ENCODE peak calls at places on chromosomes 4 and X, in nine cellular contexts. P is neural progenitor cell, F is OCI-LY7, T is HCT116, A is PC-3, R is MM.1S, I is GM23338, V is GM23248, U is SK-N-SH. Q is an unnamed sample.

GRCh38 chrX:119790977-119791436 is 423 bp downstream of the RPL39 start:
- DNase-seq in A (peak), P (no peak), I (no peak), V (peak), T (no peak), R (peak), F (peak), U (peak), Q (peak)

GRCh38 chr4:124717101-124717500 is 4.6 kb upstream of the ANKRD50 start:
- DNase-seq in P (no peak), U (no peak), A (no peak), R (no peak), T (no peak), F (no peak), V (no peak), I (no peak), Q (no peak)

GRCh38 chrX:13932416-13932815 is 97.3 kb downstream of the GEMIN8 start:
- DNase-seq in F (no peak), U (no peak), P (no peak), V (no peak), T (no peak), I (no peak), R (no peak), A (no peak), Q (no peak)

GRCh38 chr4:89380980-89381379 is 73.4 kb upstream of the GPRIN3 start:
- DNase-seq in T (no peak), R (no peak), V (no peak), I (no peak), P (no peak), F (no peak), U (no peak), A (no peak), Q (no peak)

GRCh38 chr4:42655921-42656735 is 777 bp downstream of the ATP8A1 start:
- DNase-seq in I (peak), R (peak), V (peak), A (peak), F (peak), U (peak), T (no peak), P (peak), Q (peak)

GRCh38 chr4:147994076-147994475 is 262.2 kb downstream of the ARHGAP10 start:
- DNase-seq in U (no peak), I (no peak), T (no peak), R (no peak), F (no peak), P (no peak), V (no peak), A (no peak), Q (no peak)

GRCh38 chrX:72002886-72003285 is 92.2 kb downstream of the NHSL2 start:
- DNase-seq in A (no peak), U (no peak), R (no peak), P (no peak), V (peak), T (no peak), I (no peak), F (no peak), Q (no peak)

GRCh38 chr4:47686294-47686872 is 151.5 kb downstream of the CORIN start:
- DNase-seq in T (peak), I (peak), F (peak), U (peak), P (peak), A (peak), V (peak), R (peak), Q (peak)

GRCh38 chrX:132463411-132463810 is 25.4 kb downstream of the MBNL3 start:
- DNase-seq in T (peak), F (no peak), P (peak), R (peak), U (peak), V (no peak), I (peak), A (peak), Q (peak)

GRCh38 chrX:72079607-72080006 is 52.1 kb downstream of the RTL5 start:
- DNase-seq in F (no peak), I (no peak), R (no peak), T (no peak), P (peak), U (no peak), V (no peak), A (no peak), Q (no peak)

GRCh38 chr4:26321326-26322276 is 787 bp downstream of the RBPJ start:
- DNase-seq in T (no peak), R (peak), P (peak), I (peak), V (peak), U (peak), A (no peak), F (peak), Q (peak)

GRCh38 chr4:126965876-126966275 is 666.9 kb upstream of the INTU start:
- DNase-seq in R (no peak), P (no peak), V (no peak), A (no peak), I (no peak), U (no peak), T (no peak), F (no peak), Q (no peak)

GRCh38 chrX:97639526-97639925 is 755.8 kb downstream of the RPA4 start:
- DNase-seq in T (no peak), U (no peak), P (peak), R (peak), F (no peak), V (no peak), A (no peak), I (peak), Q (no peak)

GRCh38 chrX:69626129-69626528 is 10.2 kb downstream of the EDA start:
- DNase-seq in U (no peak), P (no peak), T (no peak), F (no peak), V (no peak), I (no peak), R (no peak), A (no peak), Q (no peak)

GRCh38 chrX:84336646-84337045 is 148.6 kb upstream of the RPS6KA6 start:
- DNase-seq in T (no peak), I (no peak), A (no peak), F (no peak), V (no peak), R (no peak), U (no peak), P (no peak), Q (no peak)

GRCh38 chr4:41546638-41547037 is 8.7 kb downstream of the LIMCH1 start:
- DNase-seq in I (peak), R (no peak), V (no peak), U (no peak), A (no peak), T (no peak), P (no peak), F (no peak), Q (no peak)

GRCh38 chr4:4599886-4600285 is 58.0 kb upstream of the STX18 start:
- DNase-seq in U (no peak), T (no peak), P (no peak), R (no peak), V (no peak), I (no peak), F (no peak), A (no peak), Q (no peak)

GRCh38 chr4:79632114-79632513 is 224.1 kb upstream of the GK2 start:
- DNase-seq in P (no peak), V (no peak), R (no peak), U (no peak), A (peak), F (no peak), T (no peak), I (no peak), Q (no peak)

GRCh38 chr4:133865606-133866327 is 335.8 kb downstream of the PABPC4L start:
- DNase-seq in P (peak), V (peak), U (no peak), R (no peak), F (no peak), I (peak), T (peak), A (peak), Q (peak)

GRCh38 chr4:128823025-128823661 is 13.6 kb downstream of the JADE1 start:
- DNase-seq in V (peak), U (no peak), A (peak), T (peak), F (no peak), P (no peak), R (no peak), I (no peak), Q (no peak)

GRCh38 chr4:81715335-81715734 is 243.6 kb upstream of the RASGEF1B start:
- DNase-seq in V (no peak), P (peak), R (no peak), F (no peak), I (peak), T (no peak), U (no peak), A (no peak), Q (peak)

GRCh38 chr4:25397305-25397704 is 20.2 kb downstream of the ANAPC4 start:
- DNase-seq in R (no peak), U (no peak), P (no peak), T (no peak), F (no peak), V (no peak), A (no peak), I (no peak), Q (no peak)

GRCh38 chr4:157996598-157996997 is 176.2 kb downstream of the GASK1B start:
- DNase-seq in V (no peak), U (no peak), R (no peak), P (no peak), T (no peak), A (no peak), I (no peak), F (no peak), Q (no peak)

GRCh38 chr4:120718979-120719566 is 203.5 kb downstream of the PRDM5 start:
- DNase-seq in R (peak), V (peak), I (peak), A (peak), P (peak), U (peak), F (peak), T (peak), Q (peak)

GRCh38 chr4:147407261-147408045 is 73.4 kb upstream of the EDNRA start:
- DNase-seq in U (no peak), F (no peak), A (no peak), I (peak), V (no peak), R (no peak), P (peak), T (peak), Q (no peak)

GRCh38 chr4:173424899-173425805 is 26.2 kb upstream of the SCRG1 start:
- DNase-seq in R (no peak), V (peak), T (no peak), P (no peak), F (no peak), I (no peak), U (no peak), A (peak), Q (no peak)

GRCh38 chrX:84339507-84340364 is 151.7 kb upstream of the RPS6KA6 start:
- DNase-seq in A (peak), V (peak), R (peak), P (peak), T (no peak), F (peak), I (peak), U (peak), Q (peak)

GRCh38 chr4:141134051-141134450 is 782 bp upstream of the RNF150 start:
- DNase-seq in I (no peak), F (no peak), U (peak), P (no peak), A (no peak), R (no peak), T (no peak), V (peak), Q (peak)

GRCh38 chr4:5409237-5409636 is 299.1 kb downstream of the EVC2 start:
- DNase-seq in T (no peak), R (no peak), U (no peak), V (peak), P (no peak), F (no peak), A (no peak), I (no peak), Q (no peak)

GRCh38 chrX:36963852-36964251 is 44.3 kb upstream of the FAM47C start:
- DNase-seq in A (no peak), T (no peak), I (no peak), P (peak), V (no peak), F (no peak), R (no peak), U (no peak), Q (no peak)

GRCh38 chr4:111937368-111937767 is 207.9 kb upstream of the FAM241A start:
- DNase-seq in A (peak), F (no peak), U (no peak), P (peak), I (peak), V (peak), R (peak), T (peak), Q (peak)

GRCh38 chrX:15834051-15834450 is 20.6 kb downstream of the AP1S2 start:
- DNase-seq in F (no peak), V (no peak), R (no peak), A (no peak), U (no peak), I (no peak), P (no peak), T (no peak), Q (no peak)

GRCh38 chr4:26522478-26522877 is 32.2 kb upstream of the CCKAR start:
- DNase-seq in F (no peak), I (no peak), A (peak), P (no peak), T (no peak), R (no peak), U (no peak), V (peak), Q (no peak)

GRCh38 chr4:133484287-133484686 is 335.2 kb downstream of the PCDH10 start:
- DNase-seq in T (no peak), A (peak), U (no peak), F (no peak), V (no peak), I (no peak), R (no peak), P (no peak), Q (no peak)

GRCh38 chr4:152836936-152837335 is 57.2 kb downstream of the ARFIP1 start:
- DNase-seq in T (no peak), V (no peak), R (no peak), I (no peak), F (no peak), P (no peak), A (no peak), U (no peak), Q (no peak)

GRCh38 chr4:66294626-66295025 is 624.3 kb upstream of the EPHA5 start:
- DNase-seq in R (no peak), A (peak), T (no peak), U (no peak), V (no peak), P (peak), F (no peak), I (no peak), Q (no peak)

GRCh38 chrX:150225756-150226155 is 137.4 kb upstream of the MAMLD1 start:
- DNase-seq in V (no peak), A (no peak), T (no peak), U (no peak), R (no peak), I (peak), P (no peak), F (no peak), Q (no peak)

GRCh38 chr4:124066579-124066978 is 646.0 kb downstream of the ANKRD50 start:
- DNase-seq in P (no peak), I (no peak), R (no peak), T (no peak), F (no peak), A (no peak), V (no peak), U (no peak), Q (no peak)

GRCh38 chr4:145557720-145558119 is 61.5 kb upstream of the MMAA start:
- DNase-seq in T (peak), I (peak), P (peak), U (peak), V (peak), F (peak), R (peak), A (peak), Q (peak)

GRCh38 chr4:185382754-185383153 is 13.0 kb downstream of the LRP2BP start:
- DNase-seq in A (no peak), R (no peak), V (no peak), U (no peak), F (no peak), P (no peak), T (no peak), I (no peak), Q (no peak)

GRCh38 chr4:7843831-7844230 is 95.8 kb downstream of the AFAP1 start:
- DNase-seq in U (no peak), I (no peak), A (peak), V (no peak), T (no peak), P (no peak), F (no peak), R (no peak), Q (no peak)
- TF ChIP-seq EZH2phosphoT487 in U (no peak), I (no peak), A (no peak), V (no peak), T (no peak), P (no peak), F (no peak), R (no peak), Q (no peak)

GRCh38 chr4:1330761-1331590 is 16.0 kb upstream of the UVSSA start:
- DNase-seq in R (no peak), F (no peak), A (no peak), V (no peak), P (no peak), U (peak), I (no peak), T (no peak), Q (no peak)
- H3K27ac ChIP-seq in R (no peak), F (no peak), A (no peak), V (no peak), P (no peak), U (no peak), I (no peak), T (no peak), Q (no peak)

GRCh38 chrX:9928083-9928482 is 39.1 kb upstream of the CLDN34 start:
- DNase-seq in A (no peak), V (no peak), F (no peak), U (no peak), T (no peak), P (peak), R (no peak), I (peak), Q (no peak)
- H3K4me3 ChIP-seq in A (no peak), V (no peak), F (no peak), U (no peak), T (no peak), P (peak), R (no peak), I (peak), Q (no peak)

GRCh38 chr4:37928896-37929537 is 31.2 kb upstream of the PTTG2 start:
- DNase-seq in V (peak), F (no peak), R (no peak), U (no peak), T (no peak), I (no peak), P (no peak), A (no peak), Q (no peak)
- TF ChIP-seq EZH2phosphoT487 in V (no peak), F (no peak), R (no peak), U (no peak), T (no peak), I (no peak), P (no peak), A (no peak), Q (no peak)